ENCODE peak calls at places on chromosome 17, in nine cellular contexts. A is endothelial cell; X is activated CD8-positive, alpha-beta memory T cell treated with anti-CD3 and anti-CD28 coated beads for 48 hours; I is stimulated activated CD4-positive, alpha-beta T cell treated with anti-CD3 and anti-CD28 coated beads, Interleukin-1b, Interleukin-23, amount 100 ng/mL, for 4 hours; B is AG09319; D is epithelial cell of esophagus; H is right cardiac atrium; U is ureter; M is thoracic aorta. Z is an unnamed sample.

GRCh38 chr17:50537721-50538548 is 5.4 kb downstream of the EPN3 start:
- DNase-seq in X (no peak), I (no peak), A (no peak), D (no peak), U (no peak), M (no peak), B (no peak), H (no peak), Z (no peak)

GRCh38 chr17:40857535-40857934 is 9.5 kb downstream of the KRT12 start:
- DNase-seq in A (no peak), B (peak), U (no peak), I (no peak), M (no peak), H (no peak), X (no peak), D (no peak), Z (no peak)

GRCh38 chr17:46979023-46979870 is at the start of gene RPRML:
- DNase-seq in B (no peak), A (peak), X (no peak), I (no peak), D (peak), H (peak), M (no peak), U (no peak), Z (no peak)

GRCh38 chr17:56121661-56122060 is 31.6 kb upstream of the ANKFN1 start:
- DNase-seq in D (no peak), A (no peak), U (no peak), B (no peak), X (no peak), M (no peak), H (no peak), I (no peak), Z (no peak)

GRCh38 chr17:47810200-47810821 is 11.3 kb downstream of the OSBPL7 start:
- DNase-seq in B (peak), A (no peak), M (no peak), X (no peak), I (no peak), H (no peak), U (no peak), D (peak), Z (no peak)

GRCh38 chr17:76670020-76670707 is 26.6 kb upstream of the ST6GALNAC1 start:
- DNase-seq in X (no peak), D (peak), U (no peak), B (no peak), H (no peak), I (no peak), A (no peak), M (no peak), Z (no peak)

GRCh38 chr17:13885953-13886889 is 183.1 kb upstream of the COX10 start:
- DNase-seq in X (no peak), D (no peak), U (no peak), A (no peak), I (no peak), H (peak), B (no peak), M (no peak), Z (no peak)

GRCh38 chr17:35192708-35193107 is 1.5 kb downstream of the SLC35G3 start:
- DNase-seq in A (no peak), U (no peak), B (no peak), I (no peak), D (no peak), H (no peak), X (no peak), M (no peak), Z (no peak)

GRCh38 chr17:64061157-64061898 is 40.9 kb upstream of the ICAM2 start:
- DNase-seq in A (no peak), M (no peak), I (no peak), D (peak), B (no peak), H (no peak), X (no peak), U (no peak), Z (no peak)

GRCh38 chr17:75031972-75032895 is 14.5 kb downstream of the ATP5PD start:
- DNase-seq in X (no peak), H (peak), I (peak), U (peak), D (peak), B (no peak), M (peak), A (no peak), Z (no peak)

GRCh38 chr17:40727447-40728231 is 24.1 kb upstream of the KRT24 start:
- DNase-seq in M (no peak), D (peak), H (no peak), I (no peak), A (no peak), B (peak), U (no peak), X (no peak), Z (no peak)

GRCh38 chr17:47714773-47715396 is 18.2 kb upstream of the TBX21 start:
- DNase-seq in I (no peak), B (no peak), M (no peak), A (no peak), H (no peak), D (no peak), X (no peak), U (no peak), Z (no peak)

GRCh38 chr17:3813171-3813570 is 12.2 kb upstream of the ITGAE start:
- DNase-seq in D (no peak), M (no peak), A (no peak), X (no peak), B (no peak), U (no peak), H (no peak), I (no peak), Z (no peak)

GRCh38 chr17:62822080-62822904 is 14.2 kb upstream of the MARCHF10 start:
- DNase-seq in X (no peak), U (no peak), I (no peak), A (no peak), M (no peak), B (no peak), D (no peak), H (peak), Z (no peak)

GRCh38 chr17:81004336-81005015 is 12.8 kb downstream of the CHMP6 start:
- DNase-seq in X (no peak), D (no peak), M (no peak), I (no peak), U (no peak), A (no peak), B (no peak), H (no peak), Z (no peak)

GRCh38 chr17:82922646-82923045 is 82.8 kb upstream of the ZNF750 start:
- DNase-seq in I (no peak), H (no peak), M (no peak), D (no peak), X (no peak), U (no peak), A (no peak), B (no peak), Z (no peak)

GRCh38 chr17:7445011-7445927 is at the start of gene CHRNB1:
- DNase-seq in I (no peak), M (no peak), B (no peak), U (peak), X (no peak), H (peak), D (peak), A (peak), Z (no peak)

GRCh38 chr17:46744441-46744840 is 74.1 kb downstream of the WNT3 start:
- DNase-seq in X (no peak), H (no peak), U (no peak), M (no peak), D (no peak), A (no peak), I (no peak), B (no peak), Z (no peak)

GRCh38 chr17:4154201-4154600 is 11.2 kb downstream of the CYB5D2 start:
- DNase-seq in U (no peak), X (no peak), I (no peak), H (no peak), B (no peak), M (no peak), D (peak), A (no peak), Z (no peak)

GRCh38 chr17:78131172-78132085 is 858 bp downstream of the TMC8 start:
- DNase-seq in A (no peak), H (no peak), I (peak), X (no peak), M (no peak), U (no peak), B (no peak), D (no peak), Z (no peak)

GRCh38 chr17:20033410-20033809 is 24.3 kb downstream of the SPECC1 start:
- DNase-seq in X (no peak), M (no peak), D (no peak), B (no peak), H (no peak), I (no peak), U (no peak), A (no peak), Z (no peak)

GRCh38 chr17:1090454-1091189 is 89.2 kb downstream of the ABR start:
- DNase-seq in M (no peak), I (no peak), X (no peak), B (no peak), H (no peak), U (peak), A (no peak), D (peak), Z (no peak)

GRCh38 chr17:40580140-40580539 is 14.9 kb upstream of the CCR7 start:
- DNase-seq in H (no peak), M (no peak), D (no peak), A (no peak), U (no peak), X (no peak), B (no peak), I (no peak), Z (no peak)